ENCODE peak calls at places on chromosomes 5 and 9, in six cellular contexts. One of them, this sample, is unnamed.

GRCh38 chr9:94692601-94693000 is 33.9 kb upstream of the AOPEP start:
- DNase-seq in M059J: peak; percentile 34
- DNase-seq in LHCN-M2: no peak
- DNase-seq in stimulated activated CD8-positive, alpha-beta memory T cell treated with anti-CD3 and anti-CD28 coated beads, Interleukin-15, amount 100 ng/mL, for 24 hours: no peak
- DNase-seq in kidney tubule cell: peak; percentile 98
- DNase-seq in HFFc6: no peak
- DNase-seq in this sample: no peak

GRCh38 chr5:51027276-51027675 is 356.0 kb upstream of the ISL1 start:
- DNase-seq in HFFc6: no peak
- DNase-seq in kidney tubule cell: no peak
- DNase-seq in M059J: no peak
- DNase-seq in LHCN-M2: no peak
- DNase-seq in stimulated activated CD8-positive, alpha-beta memory T cell treated with anti-CD3 and anti-CD28 coated beads, Interleukin-15, amount 100 ng/mL, for 24 hours: no peak
- DNase-seq in this sample: no peak

GRCh38 chr5:168877132-168877895 is 298.1 kb upstream of the PANK3 start:
- DNase-seq in M059J: no peak
- DNase-seq in kidney tubule cell: no peak
- DNase-seq in stimulated activated CD8-positive, alpha-beta memory T cell treated with anti-CD3 and anti-CD28 coated beads, Interleukin-15, amount 100 ng/mL, for 24 hours: no peak
- DNase-seq in HFFc6: no peak
- DNase-seq in LHCN-M2: no peak
- DNase-seq in this sample: no peak

GRCh38 chr9:110769667-110770066 is 101.1 kb downstream of the MUSK start:
- DNase-seq in M059J: peak; percentile 89
- DNase-seq in HFFc6: peak; percentile 47
- DNase-seq in LHCN-M2: peak; percentile 62
- DNase-seq in stimulated activated CD8-positive, alpha-beta memory T cell treated with anti-CD3 and anti-CD28 coated beads, Interleukin-15, amount 100 ng/mL, for 24 hours: no peak
- DNase-seq in kidney tubule cell: no peak
- DNase-seq in this sample: no peak

GRCh38 chr9:127061411-127061810 is 61.0 kb downstream of the ANGPTL2 start:
- DNase-seq in stimulated activated CD8-positive, alpha-beta memory T cell treated with anti-CD3 and anti-CD28 coated beads, Interleukin-15, amount 100 ng/mL, for 24 hours: no peak
- DNase-seq in kidney tubule cell: no peak
- DNase-seq in LHCN-M2: no peak
- DNase-seq in M059J: no peak
- DNase-seq in HFFc6: no peak
- DNase-seq in this sample: no peak

GRCh38 chr5:419970-420369 is 23.0 kb upstream of the EXOC3 start:
- DNase-seq in LHCN-M2: no peak
- DNase-seq in kidney tubule cell: no peak
- DNase-seq in HFFc6: no peak
- DNase-seq in M059J: no peak
- DNase-seq in stimulated activated CD8-positive, alpha-beta memory T cell treated with anti-CD3 and anti-CD28 coated beads, Interleukin-15, amount 100 ng/mL, for 24 hours: no peak
- DNase-seq in this sample: no peak

GRCh38 chr9:134221273-134222017 is 57.1 kb upstream of the RNU6ATAC start:
- DNase-seq in kidney tubule cell: no peak
- DNase-seq in stimulated activated CD8-positive, alpha-beta memory T cell treated with anti-CD3 and anti-CD28 coated beads, Interleukin-15, amount 100 ng/mL, for 24 hours: no peak
- DNase-seq in M059J: no peak
- DNase-seq in HFFc6: no peak
- DNase-seq in LHCN-M2: no peak
- DNase-seq in this sample: no peak

GRCh38 chr5:76867027-76867426 is 17.2 kb downstream of the S100Z start:
- DNase-seq in HFFc6: no peak
- DNase-seq in kidney tubule cell: no peak
- DNase-seq in LHCN-M2: no peak
- DNase-seq in stimulated activated CD8-positive, alpha-beta memory T cell treated with anti-CD3 and anti-CD28 coated beads, Interleukin-15, amount 100 ng/mL, for 24 hours: no peak
- DNase-seq in M059J: peak; percentile 44
- DNase-seq in this sample: no peak

GRCh38 chr5:177189416-177189815 is 55.8 kb downstream of the NSD1 start:
- DNase-seq in LHCN-M2: no peak
- DNase-seq in stimulated activated CD8-positive, alpha-beta memory T cell treated with anti-CD3 and anti-CD28 coated beads, Interleukin-15, amount 100 ng/mL, for 24 hours: no peak
- DNase-seq in HFFc6: peak; percentile 33
- DNase-seq in M059J: peak; percentile 35
- DNase-seq in kidney tubule cell: peak; percentile 22
- DNase-seq in this sample: no peak

GRCh38 chr5:39014544-39014943 is 59.7 kb downstream of the RICTOR start:
- DNase-seq in stimulated activated CD8-positive, alpha-beta memory T cell treated with anti-CD3 and anti-CD28 coated beads, Interleukin-15, amount 100 ng/mL, for 24 hours: no peak
- DNase-seq in LHCN-M2: peak; percentile 62
- DNase-seq in kidney tubule cell: peak; percentile 86
- DNase-seq in M059J: peak; percentile 65
- DNase-seq in HFFc6: peak; percentile 71
- DNase-seq in this sample: no peak

GRCh38 chr9:101333490-101333889 is 51.3 kb downstream of the BAAT start:
- DNase-seq in M059J: no peak
- DNase-seq in kidney tubule cell: no peak
- DNase-seq in stimulated activated CD8-positive, alpha-beta memory T cell treated with anti-CD3 and anti-CD28 coated beads, Interleukin-15, amount 100 ng/mL, for 24 hours: no peak
- DNase-seq in LHCN-M2: no peak
- DNase-seq in HFFc6: no peak
- DNase-seq in this sample: no peak